ENCODE peak calls at places on chromosomes 5 and 9, in seven cellular contexts. O is pulmonary artery endothelial cell, M is ovary, Y is retinal pigment epithelial cell, G is Peyer's patch, V is H54, L is SHP77. H is an unnamed sample.

GRCh38 chr9:126536131-126536530 is 77.6 kb upstream of the LMX1B start:
- DNase-seq in O (no peak), M (no peak), Y (no peak), G (no peak), V (no peak), L (no peak), H (no peak)

GRCh38 chr9:133977421-133978201 is 14.5 kb downstream of the VAV2 start:
- DNase-seq in O (no peak), M (peak; percentile 32), Y (no peak), G (peak; percentile 35), V (no peak), L (no peak), H (no peak)

GRCh38 chr5:33788922-33789321 is 102.9 kb downstream of the ADAMTS12 start:
- DNase-seq in O (no peak), M (no peak), Y (peak; percentile 81), G (no peak), V (peak; percentile 61), L (no peak), H (no peak)

GRCh38 chr9:14485366-14485765 is 171.4 kb upstream of the NFIB start:
- DNase-seq in O (no peak), M (no peak), Y (no peak), G (no peak), V (no peak), L (no peak), H (no peak)

GRCh38 chr5:172546196-172546595 is 91.9 kb upstream of the SH3PXD2B start:
- DNase-seq in O (no peak), M (no peak), Y (no peak), G (no peak), V (no peak), L (no peak), H (no peak)

GRCh38 chr9:18338042-18338441 is 135.9 kb upstream of the ADAMTSL1 start:
- DNase-seq in O (no peak), M (no peak), Y (no peak), G (no peak), V (peak; percentile 8), L (no peak), H (no peak)

GRCh38 chr5:133582971-133583370 is 29.4 kb downstream of the FSTL4 start:
- DNase-seq in O (no peak), M (no peak), Y (no peak), G (no peak), V (no peak), L (no peak), H (no peak)

GRCh38 chr9:89600831-89601230 is 4.0 kb upstream of the GADD45G start:
- DNase-seq in O (no peak), M (no peak), Y (no peak), G (no peak), V (no peak), L (no peak), H (no peak)

GRCh38 chr9:94812343-94812742 is 85.8 kb downstream of the AOPEP start:
- DNase-seq in O (no peak), M (no peak), Y (peak; percentile 70), G (no peak), V (peak; percentile 82), L (no peak), H (no peak)

GRCh38 chr5:35671516-35671915 is 53.9 kb downstream of the SPEF2 start:
- DNase-seq in O (no peak), M (no peak), Y (no peak), G (no peak), V (no peak), L (no peak), H (no peak)

GRCh38 chr5:34676409-34676808 is 20.3 kb downstream of the RAI14 start:
- DNase-seq in O (no peak), M (no peak), Y (peak; percentile 76), G (no peak), V (no peak), L (no peak), H (no peak)

GRCh38 chr9:87973791-87974292 is 491 bp downstream of the CDK20 start:
- DNase-seq in O (no peak), M (peak; percentile 47), Y (no peak), G (no peak), V (no peak), L (no peak), H (no peak)

GRCh38 chr9:134913041-134913712 is 4.5 kb downstream of the FCN1 start:
- DNase-seq in O (no peak), M (no peak), Y (no peak), G (no peak), V (no peak), L (no peak), H (no peak)

GRCh38 chr5:34411470-34412346 is 244.4 kb upstream of the RAI14 start:
- DNase-seq in O (no peak), M (no peak), Y (no peak), G (no peak), V (no peak), L (peak; percentile 33), H (no peak)

GRCh38 chr5:43543434-43543833 is 13.4 kb downstream of the PAIP1 start:
- DNase-seq in O (no peak), M (no peak), Y (no peak), G (no peak), V (no peak), L (no peak), H (no peak)

GRCh38 chr5:138686668-138687067 is 66.6 kb upstream of the CTNNA1 start:
- DNase-seq in O (peak; percentile 71), M (no peak), Y (no peak), G (no peak), V (no peak), L (no peak), H (no peak)

GRCh38 chr5:109848130-109848529 is 158.4 kb downstream of the MAN2A1 start:
- DNase-seq in O (no peak), M (no peak), Y (no peak), G (no peak), V (no peak), L (no peak), H (no peak)

GRCh38 chr9:131625848-131626670 is 80.7 kb downstream of the PRRT1B start:
- DNase-seq in O (no peak), M (no peak), Y (no peak), G (no peak), V (no peak), L (no peak), H (no peak)

GRCh38 chr5:151493599-151494136 is 46.3 kb downstream of the SLC36A1 start:
- DNase-seq in O (no peak), M (no peak), Y (no peak), G (no peak), V (no peak), L (no peak), H (no peak)

GRCh38 chr5:1943481-1943880 is 60.8 kb upstream of the IRX4 start:
- DNase-seq in O (no peak), M (no peak), Y (no peak), G (no peak), V (no peak), L (no peak), H (no peak)

GRCh38 chr9:107438211-107439030 is 51.1 kb downstream of the KLF4 start:
- DNase-seq in O (no peak), M (no peak), Y (no peak), G (no peak), V (no peak), L (no peak), H (no peak)

GRCh38 chr5:57420821-57421220 is 61.8 kb downstream of the ACTBL2 start:
- DNase-seq in O (no peak), M (no peak), Y (no peak), G (no peak), V (no peak), L (no peak), H (no peak)

GRCh38 chr5:93294996-93295395 is 286.0 kb downstream of the NR2F1-AS1 start:
- DNase-seq in O (no peak), M (no peak), Y (no peak), G (no peak), V (no peak), L (no peak), H (no peak)

GRCh38 chr5:94361161-94361560 is 257.2 kb downstream of the KIAA0825 start:
- DNase-seq in O (no peak), M (no peak), Y (no peak), G (no peak), V (no peak), L (no peak), H (no peak)

GRCh38 chr9:72333758-72334157 is 31.2 kb downstream of the ZFAND5 start:
- DNase-seq in O (no peak), M (no peak), Y (no peak), G (no peak), V (no peak), L (no peak), H (no peak)

GRCh38 chr5:167315762-167316161 is 975.7 kb upstream of the WWC1 start:
- DNase-seq in O (no peak), M (no peak), Y (no peak), G (no peak), V (no peak), L (no peak), H (no peak)

GRCh38 chr5:106959447-106959846 is 711.3 kb downstream of the EFNA5 start:
- DNase-seq in O (peak; percentile 24), M (no peak), Y (no peak), G (no peak), V (no peak), L (no peak), H (no peak)

GRCh38 chr9:119284118-119284517 is 85.1 kb downstream of the BRINP1 start:
- DNase-seq in O (no peak), M (no peak), Y (no peak), G (no peak), V (peak; percentile 27), L (peak; percentile 2), H (no peak)